ENCODE peak calls at places on chromosome 9, in eight cellular contexts. R is naive thymus-derived CD8-positive, alpha-beta T cell; A is left cardiac atrium; Y is endothelial cell; W is activated CD8-positive, alpha-beta memory T cell treated with anti-CD3 and anti-CD28 coated beads for 4 hours; C is cardiac septum; G is hypothalamus; D is effector memory CD4-positive, alpha-beta T cell. H is an unnamed sample.

GRCh38 chr9:2809692-2810423 is 34.0 kb downstream of the PUM3 start:
- DNase-seq in R (no peak), A (no peak), Y (no peak), W (no peak), C (no peak), G (no peak), D (no peak), H (peak; percentile 17)

GRCh38 chr9:87594218-87594617 is 96.6 kb downstream of the DAPK1 start:
- DNase-seq in R (no peak), A (no peak), Y (no peak), W (no peak), C (no peak), G (no peak), D (no peak), H (no peak)

GRCh38 chr9:27151693-27152397 is 42.8 kb downstream of the TEK start:
- DNase-seq in R (no peak), A (no peak), Y (no peak), W (no peak), C (no peak), G (no peak), D (no peak), H (no peak)

GRCh38 chr9:131609116-131609830 is 64.0 kb downstream of the PRRT1B start:
- DNase-seq in R (no peak), A (peak; percentile 70), Y (no peak), W (no peak), C (no peak), G (peak; percentile 76), D (no peak), H (peak; percentile 45)

GRCh38 chr9:134289241-134289875 is 36.9 kb upstream of the RXRA start:
- DNase-seq in R (no peak), A (peak; percentile 9), Y (no peak), W (no peak), C (no peak), G (no peak), D (no peak), H (no peak)

GRCh38 chr9:87282477-87282991 is 215.1 kb upstream of the DAPK1 start:
- DNase-seq in R (no peak), A (no peak), Y (no peak), W (no peak), C (no peak), G (no peak), D (no peak), H (no peak)

GRCh38 chr9:38720083-38720755 is at the start of gene FAM240B:
- DNase-seq in R (no peak), A (no peak), Y (no peak), W (no peak), C (no peak), G (no peak), D (no peak), H (no peak)

GRCh38 chr9:27273186-27273585 is 23.8 kb downstream of the EQTN start:
- DNase-seq in R (no peak), A (no peak), Y (no peak), W (no peak), C (no peak), G (no peak), D (no peak), H (no peak)

GRCh38 chr9:136725612-136726011 is 13.2 kb downstream of the DIPK1B start:
- DNase-seq in R (no peak), A (no peak), Y (no peak), W (no peak), C (no peak), G (no peak), D (no peak), H (no peak)

GRCh38 chr9:68416891-68417570 is 60.6 kb downstream of the PGM5 start:
- DNase-seq in R (no peak), A (no peak), Y (no peak), W (no peak), C (no peak), G (no peak), D (no peak), H (peak; percentile 20)

GRCh38 chr9:36486933-36487481 is 85.7 kb upstream of the MELK start:
- DNase-seq in R (peak; percentile 46), A (peak; percentile 74), Y (peak; percentile 66), W (no peak), C (peak; percentile 78), G (peak; percentile 25), D (peak; percentile 24), H (no peak)

GRCh38 chr9:78577507-78577906 is 280.6 kb downstream of the PSAT1 start:
- DNase-seq in R (no peak), A (no peak), Y (no peak), W (no peak), C (no peak), G (no peak), D (no peak), H (no peak)

GRCh38 chr9:19470567-19470966 is 61.8 kb downstream of the ACER2 start:
- DNase-seq in R (no peak), A (no peak), Y (no peak), W (no peak), C (no peak), G (no peak), D (no peak), H (peak; percentile 83)

GRCh38 chr9:91177081-91177480 is 184.6 kb downstream of the AUH start:
- DNase-seq in R (no peak), A (no peak), Y (no peak), W (no peak), C (peak; percentile 38), G (no peak), D (no peak), H (no peak)